ENCODE peak calls at places on chromosome 20, in nine cellular contexts. P, E, C, T, V, W, D, M and U are unnamed samples.

GRCh38 chr20:33866398-33867079 is 55.4 kb downstream of the CHMP4B start:
- DNase-seq in P (peak; percentile 44), E (no peak), D (no peak), M (no peak), T (no peak), W (no peak), C (no peak), V (no peak), U (no peak)

GRCh38 chr20:44070139-44070900 is 116.7 kb downstream of the JPH2 start:
- DNase-seq in P (no peak), V (no peak), C (no peak), T (no peak), D (peak; percentile 28), M (no peak), E (no peak), W (no peak), U (no peak)

GRCh38 chr20:21433329-21433890 is 36.1 kb upstream of the NKX2-4 start:
- DNase-seq in P (no peak), V (no peak), W (no peak), M (no peak), C (no peak), E (peak; percentile 4), D (no peak), T (peak; percentile 62), U (no peak)

GRCh38 chr20:46267108-46267820 is 41.0 kb downstream of the CDH22 start:
- DNase-seq in T (no peak), D (no peak), M (no peak), E (no peak), C (no peak), P (no peak), V (no peak), W (no peak), U (no peak)

GRCh38 chr20:7392551-7392950 is 547.7 kb downstream of the HAO1 start:
- DNase-seq in E (no peak), D (no peak), T (peak; percentile 27), M (no peak), C (no peak), W (peak; percentile 6), V (no peak), P (no peak), U (peak; percentile 42)

GRCh38 chr20:53080969-53081871 is 109.1 kb downstream of the TSHZ2 start:
- DNase-seq in C (no peak), P (no peak), D (no peak), E (peak; percentile 28), W (no peak), T (peak; percentile 81), V (peak; percentile 32), M (no peak), U (peak; percentile 70)

GRCh38 chr20:5078399-5078958 is 41.3 kb downstream of the PCNA start:
- DNase-seq in C (peak; percentile 71), M (peak; percentile 51), E (peak; percentile 70), P (no peak), D (peak; percentile 81), W (no peak), T (peak; percentile 17), V (peak; percentile 81), U (no peak)

GRCh38 chr20:61166324-61166723 is 85.7 kb upstream of the CDH4 start:
- DNase-seq in M (no peak), W (no peak), P (no peak), V (no peak), D (no peak), E (no peak), T (no peak), C (no peak), U (peak; percentile 60)

GRCh38 chr20:56430471-56430870 is 18.4 kb downstream of the CASS4 start:
- DNase-seq in C (no peak), E (no peak), W (no peak), D (no peak), P (no peak), T (no peak), M (no peak), V (no peak), U (no peak)

GRCh38 chr20:62739067-62739466 is 30.4 kb downstream of the NTSR1 start:
- DNase-seq in M (no peak), D (no peak), V (no peak), C (no peak), T (no peak), P (no peak), E (no peak), W (no peak), U (no peak)

GRCh38 chr20:13022401-13023170 is 13.8 kb downstream of the SPTLC3 start:
- DNase-seq in P (no peak), E (no peak), W (no peak), T (peak; percentile 52), C (no peak), V (no peak), D (no peak), M (no peak), U (no peak)

GRCh38 chr20:22846829-22847228 is 188.3 kb upstream of the SSTR4 start:
- DNase-seq in E (no peak), T (no peak), M (no peak), V (no peak), D (no peak), P (no peak), C (no peak), W (no peak), U (no peak)

GRCh38 chr20:13238001-13238653 is 17.1 kb downstream of the ISM1 start:
- DNase-seq in E (no peak), W (no peak), T (no peak), M (no peak), D (no peak), P (no peak), C (no peak), V (no peak), U (no peak)

GRCh38 chr20:41552295-41553068 is 65.7 kb downstream of the CHD6 start:
- DNase-seq in W (no peak), D (no peak), E (no peak), M (no peak), T (no peak), C (no peak), P (no peak), V (no peak), U (no peak)

GRCh38 chr20:6665621-6666345 is 101.7 kb upstream of the BMP2 start:
- DNase-seq in C (no peak), D (no peak), W (no peak), E (no peak), T (no peak), V (no peak), M (no peak), P (no peak), U (no peak)

DNA sequence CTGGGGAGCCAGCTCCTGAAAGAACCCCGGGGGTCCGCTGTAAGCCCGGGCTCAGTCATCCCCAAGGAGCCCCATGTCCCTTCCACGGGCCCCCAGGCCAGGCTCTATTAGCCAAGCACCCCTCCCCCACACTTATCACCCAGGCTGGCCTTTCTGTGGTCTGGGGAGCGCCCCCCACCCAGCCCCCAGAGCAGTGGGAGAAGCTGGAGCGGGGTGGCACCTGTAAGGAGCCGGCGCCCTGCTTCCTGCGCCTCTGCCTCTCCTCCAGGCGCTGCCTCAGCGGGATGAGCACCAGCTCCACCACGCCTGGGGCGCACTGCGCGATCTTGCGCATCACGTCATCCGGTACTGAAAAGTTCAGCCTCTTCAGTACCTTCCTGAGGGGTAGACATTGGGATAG is 2.3 kb downstream of the SPEF1 start:
- DNase-seq in M (no peak), V (no peak), D (no peak), C (no peak), T (no peak), W (no peak), P (peak; percentile 25), E (no peak), U (no peak)
- H3K4me1 ChIP-seq in M (peaks cover 21% of the 10 kb centered on the region), V (no peaks in the 10 kb centered on the region), D (no peaks in the 10 kb centered on the region), C (peaks cover 31% of the 10 kb centered on the region), T (peaks cover 26% of the 10 kb centered on the region), W (peaks cover 10% of the 10 kb centered on the region), P (peaks cover 13% of the 10 kb centered on the region), E (peaks cover 11% of the 10 kb centered on the region), U (peaks cover 3% of the 10 kb centered on the region)

GRCh38 chr20:50548396-50548795 is 38.2 kb downstream of the PTPN1 start:
- DNase-seq in P (no peak), E (no peak), V (no peak), M (no peak), C (no peak), D (no peak), W (no peak), T (no peak), U (no peak)

GRCh38 chr20:50547956-50548355 is 37.8 kb downstream of the PTPN1 start:
- DNase-seq in M (no peak), P (no peak), W (no peak), V (no peak), D (no peak), T (no peak), C (no peak), E (no peak), U (no peak)

GRCh38 chr20:50546729-50547314 is 36.6 kb downstream of the PTPN1 start:
- DNase-seq in V (no peak), E (no peak), C (no peak), D (no peak), M (no peak), W (no peak), T (no peak), P (no peak), U (no peak)

GRCh38 chr20:50543326-50543725 is 33.1 kb downstream of the PTPN1 start:
- DNase-seq in V (no peak), T (no peak), P (no peak), M (no peak), W (no peak), C (no peak), D (no peak), E (no peak), U (no peak)

DNA sequence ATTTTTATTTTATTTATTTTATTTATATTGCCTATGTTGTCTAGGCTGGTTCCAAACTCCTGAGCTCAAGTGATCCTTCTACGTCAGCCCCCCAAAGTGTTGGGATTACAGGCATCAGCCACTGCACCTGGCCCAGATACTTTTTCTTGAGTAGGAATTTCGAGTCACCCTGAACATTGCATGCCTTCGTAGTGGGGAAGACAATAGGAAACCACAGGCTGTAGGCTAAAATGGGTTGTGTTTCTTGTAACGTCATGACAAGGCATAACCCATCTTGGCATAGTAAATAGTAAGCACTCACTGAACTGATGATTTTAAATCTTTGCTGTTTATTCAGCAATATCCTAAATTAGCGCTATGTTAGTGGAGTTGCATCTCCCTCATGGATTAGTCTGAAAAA is 34.9 kb downstream of the PTPN1 start:
- DNase-seq in M (no peak), P (peak; percentile 54), T (no peak), V (no peak), E (no peak), C (no peak), D (no peak), W (no peak), U (no peak)
- H3K4me1 ChIP-seq in M (peaks cover 47% of the 10 kb centered on the region), P (no peaks in the 10 kb centered on the region), T (peaks cover 19% of the 10 kb centered on the region), V (peaks cover 4% of the 10 kb centered on the region), E (peaks cover 19% of the 10 kb centered on the region), C (peaks cover 100% of the 10 kb centered on the region), D (no peaks in the 10 kb centered on the region), W (no peaks in the 10 kb centered on the region), U (peaks cover 13% of the 10 kb centered on the region)

GRCh38 chr20:48701702-48702101 is 126.1 kb downstream of the PREX1 start:
- DNase-seq in T (no peak), P (no peak), M (no peak), D (no peak), V (no peak), C (no peak), E (no peak), W (no peak), U (no peak)
- H3K4me1 ChIP-seq in T (no peaks in the 10 kb centered on the region), P (no peaks in the 10 kb centered on the region), M (peaks cover 4% of the 10 kb centered on the region), D (no peaks in the 10 kb centered on the region), V (no peaks in the 10 kb centered on the region), C (peaks cover 50% of the 10 kb centered on the region), E (peaks cover 16% of the 10 kb centered on the region), W (peaks cover 2% of the 10 kb centered on the region), U (no peaks in the 10 kb centered on the region)

DNA sequence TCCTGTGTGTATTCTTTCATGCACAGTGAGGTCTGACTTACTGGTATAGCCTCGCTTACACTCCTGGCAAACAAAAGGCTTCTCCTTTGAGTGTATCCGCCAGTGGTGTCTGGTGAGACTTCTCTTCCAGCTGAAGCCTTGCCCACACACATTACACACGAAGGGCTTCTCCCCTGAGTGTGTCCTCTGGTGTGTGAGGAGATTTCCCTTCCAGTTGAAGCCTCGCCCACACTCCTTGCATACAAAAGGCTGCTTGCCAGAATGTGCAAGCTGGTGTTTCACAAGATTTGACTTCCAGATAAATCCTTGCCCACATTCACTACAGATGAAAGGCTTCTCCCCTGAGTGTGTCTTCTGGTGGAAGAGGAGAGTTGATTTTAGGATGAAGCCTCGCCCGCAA is 21.5 kb downstream of the ZNF337 start:
- DNase-seq in V (no peak), M (no peak), T (no peak), P (no peak), C (no peak), D (no peak), W (no peak), E (no peak), U (no peak)
- H3K4me1 ChIP-seq in V (no peaks in the 10 kb centered on the region), M (no peaks in the 10 kb centered on the region), T (peaks cover 10% of the 10 kb centered on the region), P (no peaks in the 10 kb centered on the region), C (no peaks in the 10 kb centered on the region), D (no peaks in the 10 kb centered on the region), W (no peaks in the 10 kb centered on the region), E (peaks cover 11% of the 10 kb centered on the region), U (peaks cover 9% of the 10 kb centered on the region)